ENCODE peak calls at places on chromosomes 5 and 9, in four cellular contexts. C is aorta, U is iPS DF 6.9, B is SJSA1. X is an unnamed sample. For H3K36me3, the result is how much of the 10 kb centered on the place peaks cover.

GRCh38 chr5:135862744-135863143 is 28.3 kb downstream of the SLC25A48 start:
- DNase-seq in C (no peak), U (no peak), B (no peak), X (no peak)

GRCh38 chr9:130825051-130825651 is 9.9 kb upstream of the ABL1 start:
- DNase-seq in C (no peak), U (no peak), B (no peak), X (no peak)

GRCh38 chr9:132744881-132745761 is 74.9 kb downstream of the GTF3C4 start:
- DNase-seq in C (peak), U (no peak), B (no peak), X (no peak)

GRCh38 chr9:15552641-15553527 is at the start of gene CCDC171:
- DNase-seq in C (peak), U (peak), B (peak), X (peak)

GRCh38 chr5:135204151-135204600 is 170.1 kb upstream of the PITX1 start:
- DNase-seq in C (no peak), U (no peak), B (peak), X (no peak)

GRCh38 chr5:173412151-173412550 is 83.9 kb upstream of the STC2 start:
- DNase-seq in C (no peak), U (no peak), B (no peak), X (no peak)

GRCh38 chr9:78781681-78782080 is 484.8 kb downstream of the PSAT1 start:
- DNase-seq in C (no peak), U (no peak), B (no peak), X (no peak)

GRCh38 chr9:37466037-37466709 is 923 bp upstream of the ZBTB5 start:
- DNase-seq in C (peak), U (no peak), B (no peak), X (peak)

GRCh38 chr9:108568093-108568492 is 287.7 kb downstream of the ACTL7B start:
- DNase-seq in C (no peak), U (no peak), B (no peak), X (no peak)

GRCh38 chr5:54637654-54638053 is 120.1 kb downstream of the SNX18 start:
- DNase-seq in C (no peak), U (no peak), B (no peak), X (no peak)

GRCh38 chr5:114361724-114362196 is at the start of gene KCNN2:
- DNase-seq in C (peak), U (no peak), B (peak), X (no peak)

GRCh38 chr5:69454460-69455249 is 37.9 kb upstream of the OCLN start:
- DNase-seq in C (no peak), U (no peak), B (no peak), X (no peak)

GRCh38 chr5:178237431-178238312 is 5.1 kb upstream of the PHYKPL start:
- DNase-seq in C (no peak), U (no peak), B (no peak), X (no peak)

GRCh38 chr5:84383816-84384603 is 670 bp downstream of the EDIL3 start:
- DNase-seq in C (peak), U (no peak), B (peak), X (no peak)

GRCh38 chr5:173290477-173291131 is 37.6 kb downstream of the STC2 start:
- DNase-seq in C (no peak), U (no peak), B (no peak), X (no peak)

GRCh38 chr9:88272986-88273385 is 115.3 kb upstream of the SPIN1 start:
- DNase-seq in C (no peak), U (no peak), B (no peak), X (no peak)

GRCh38 chr9:124504530-124505005 is 2.6 kb downstream of the NR5A1 start:
- DNase-seq in C (no peak), U (no peak), B (no peak), X (no peak)

GRCh38 chr5:144566747-144567415 is 396.2 kb downstream of the KCTD16 start:
- DNase-seq in C (no peak), U (peak), B (no peak), X (no peak)

GRCh38 chr9:72440383-72440782 is 75.4 kb upstream of the ZFAND5 start:
- DNase-seq in C (no peak), U (no peak), B (no peak), X (no peak)

GRCh38 chr9:136808075-136808780 is 480 bp downstream of the RABL6 start:
- DNase-seq in C (no peak), U (no peak), B (peak), X (peak)

GRCh38 chr9:94642526-94642925 is 3.2 kb upstream of the FBP1 start:
- DNase-seq in C (peak), U (no peak), B (no peak), X (no peak)
- H3K27ac ChIP-seq in C (no peak), U (no peak), B (no peak), X (no peak)

DNA sequence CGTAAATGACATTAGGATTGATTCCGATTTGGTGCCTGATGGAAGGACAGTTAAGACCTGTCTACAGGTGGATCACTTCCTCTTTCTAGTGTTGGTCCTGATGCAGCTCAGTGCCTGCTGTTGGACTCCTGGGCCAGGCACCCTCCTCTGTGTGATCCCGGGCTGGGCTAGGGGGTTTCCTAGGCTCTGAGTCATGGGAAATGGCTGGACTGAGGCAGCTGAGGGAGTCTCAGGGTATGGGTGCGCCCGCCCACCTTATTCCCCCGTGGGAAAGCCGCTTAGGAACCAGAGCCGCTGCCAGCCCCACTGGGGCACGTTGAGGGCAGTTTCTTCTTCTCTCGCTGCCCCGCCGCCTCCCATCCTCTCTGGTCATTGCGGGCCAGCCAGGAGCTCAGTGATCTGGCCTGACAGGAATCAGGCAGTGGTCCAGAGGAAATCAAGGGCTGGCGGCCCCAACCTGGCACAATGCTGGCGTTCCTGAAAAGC is 12.9 kb downstream of the TCF7 start:
- DNase-seq in C (peak), U (no peak), B (peak), X (no peak)
- H3K36me3 ChIP-seq in C (under half), U (under half), B (half or more), X (under half)

GRCh38 chr5:139646912-139647391 is 1.2 kb upstream of the CXXC5 start:
- DNase-seq in C (peak), U (no peak), B (no peak), X (peak)
- H3K4me3 ChIP-seq in C (no peak), U (peak), B (no peak), X (peak)

DNA sequence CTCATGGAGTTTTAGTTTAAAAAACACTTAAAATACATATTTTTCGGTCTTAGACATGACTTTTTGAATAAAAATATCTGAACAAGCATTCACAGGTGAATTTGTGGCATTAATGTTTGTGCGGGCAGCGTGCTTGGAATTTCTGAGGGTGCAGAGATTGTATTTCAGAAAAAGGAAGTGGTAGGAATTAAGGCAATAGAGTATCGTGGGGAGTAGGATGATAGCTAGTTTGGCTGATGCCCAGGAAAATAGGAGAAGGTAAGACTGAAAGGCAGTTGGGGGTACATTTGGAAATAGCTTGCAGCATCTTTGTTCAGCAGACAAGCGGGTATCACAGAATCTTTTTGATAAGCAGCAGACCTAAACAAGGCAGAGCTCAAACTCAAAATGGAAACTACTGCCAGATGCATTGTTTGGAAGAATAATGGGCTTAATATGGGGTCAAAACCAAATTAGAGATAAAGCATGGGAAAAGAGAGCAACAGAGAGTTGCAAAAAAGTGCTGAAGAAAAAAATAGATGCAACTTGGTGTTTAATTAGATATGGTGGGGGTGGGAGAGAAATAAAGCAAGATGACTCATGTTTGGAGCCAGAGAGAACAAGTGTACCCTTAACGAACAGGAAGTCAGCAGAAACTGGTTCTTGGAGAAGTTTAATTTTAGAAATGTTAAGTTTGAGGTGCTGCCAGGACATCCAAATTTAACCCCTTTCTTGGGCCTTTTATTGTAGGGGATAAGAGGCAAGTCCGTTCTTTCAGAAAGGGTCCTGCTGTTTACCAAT is 85.7 kb upstream of the ARRDC3 start:
- DNase-seq in C (no peak), U (no peak), B (no peak), X (no peak)
- H3K27ac ChIP-seq in C (no peak), U (no peak), B (no peak), X (no peak)

GRCh38 chr9:98136489-98136888 is 17.5 kb upstream of the TRIM14 start:
- DNase-seq in C (no peak), U (no peak), B (no peak), X (no peak)

GRCh38 chr9:98134702-98135557 is 15.9 kb upstream of the TRIM14 start:
- DNase-seq in C (no peak), U (no peak), B (no peak), X (peak)

GRCh38 chr9:98132806-98133631 is 14.0 kb upstream of the TRIM14 start:
- DNase-seq in C (no peak), U (no peak), B (no peak), X (no peak)

GRCh38 chr9:98135938-98136337 is 16.9 kb upstream of the TRIM14 start:
- DNase-seq in C (no peak), U (no peak), B (no peak), X (peak)

GRCh38 chr9:98135558-98135934 is 16.5 kb upstream of the TRIM14 start:
- DNase-seq in C (no peak), U (no peak), B (no peak), X (no peak)
- H3K36me3 ChIP-seq in C (under half), U (under half), B (under half), X (under half)

GRCh38 chr5:176679365-176680225 is 32.3 kb downstream of the TSPAN17 start:
- DNase-seq in C (no peak), U (no peak), B (no peak), X (no peak)

GRCh38 chr5:176682016-176682531 is 34.8 kb downstream of the TSPAN17 start:
- DNase-seq in C (no peak), U (no peak), B (no peak), X (no peak)

GRCh38 chr5:176677209-176677931 is 30.1 kb downstream of the TSPAN17 start:
- DNase-seq in C (no peak), U (no peak), B (no peak), X (no peak)

GRCh38 chr5:176678584-176678983 is 31.3 kb downstream of the TSPAN17 start:
- DNase-seq in C (no peak), U (no peak), B (no peak), X (no peak)

DNA sequence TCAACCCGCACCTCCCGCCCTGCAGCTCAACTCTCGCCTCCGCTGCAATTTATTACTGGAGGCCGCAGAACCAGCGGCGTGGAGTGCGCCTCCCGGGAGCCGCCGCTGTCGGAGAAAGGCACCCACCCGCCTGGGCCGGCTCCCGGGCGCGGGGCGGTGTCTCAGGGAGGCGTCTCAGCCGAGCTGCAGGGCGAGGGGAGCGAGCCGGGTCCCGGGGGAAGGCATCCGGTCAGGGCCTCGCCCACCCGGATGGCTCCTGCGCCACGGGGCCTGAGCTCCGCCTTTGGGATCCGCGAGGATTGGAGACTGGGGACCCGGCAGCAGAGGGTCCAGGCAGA is 32.9 kb downstream of the TSPAN17 start:
- DNase-seq in C (no peak), U (no peak), B (no peak), X (no peak)
- H3K4me3 ChIP-seq in C (no peak), U (peak), B (no peak), X (no peak)

GRCh38 chr5:57804007-57804444 is 321.4 kb upstream of the ACTBL2 start:
- DNase-seq in C (no peak), U (no peak), B (no peak), X (no peak)
- H3K27ac ChIP-seq in C (no peak), U (no peak), B (peak), X (no peak)

GRCh38 chr9:75358837-75359236 is 270.5 kb downstream of the OSTF1 start:
- DNase-seq in C (no peak), U (peak), B (no peak), X (no peak)
- H3K36me3 ChIP-seq in C (under half), U (under half), B (under half), X (under half)

DNA sequence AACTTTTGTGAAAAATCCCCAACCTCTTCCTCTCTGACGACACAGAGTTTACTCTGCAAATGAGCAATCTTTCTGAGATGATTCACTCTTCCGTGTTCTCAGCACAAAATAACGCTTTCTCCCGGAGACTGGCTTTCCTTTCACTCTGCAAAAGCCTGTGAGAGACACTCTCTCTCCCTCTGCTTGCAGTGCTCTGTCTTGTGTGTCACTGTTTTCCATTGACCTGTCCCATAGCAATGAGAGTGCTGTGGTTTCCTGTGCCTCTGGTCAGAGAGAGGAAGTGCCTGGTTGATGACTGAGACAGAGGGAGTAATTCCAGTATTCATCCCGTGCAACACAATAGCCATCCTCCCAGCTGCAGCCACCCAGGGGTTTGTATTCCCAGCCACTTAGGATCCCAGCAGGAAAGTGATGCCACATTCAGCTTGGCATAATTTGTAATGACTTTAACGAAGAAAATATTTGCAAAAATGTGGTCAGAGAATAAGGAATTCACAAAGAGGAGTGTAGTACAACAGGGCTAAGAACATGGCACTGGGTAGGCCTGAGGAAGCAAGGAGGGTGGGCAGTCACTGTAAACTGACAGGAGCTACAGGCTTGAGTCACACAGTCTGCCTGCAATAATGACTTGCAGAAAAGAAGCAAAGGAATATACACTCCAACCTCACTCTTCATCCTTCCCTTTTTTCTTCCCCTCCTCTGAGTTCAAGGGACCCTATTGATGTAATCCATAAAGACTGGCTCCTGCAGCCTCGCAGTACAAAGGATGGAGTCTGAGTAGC is 463.5 kb upstream of the RGMB start:
- DNase-seq in C (no peak), U (peak), B (peak), X (no peak)
- H3K4me3 ChIP-seq in C (no peak), U (no peak), B (peak), X (no peak)

X was measured in Peyer's patch.